ENCODE peak calls at places on chromosomes 2 and 18, in seven cellular contexts. One of them, this sample, is unnamed.

GRCh38 chr2:23912054-23912453 is 14.9 kb downstream of the ATAD2B start:
- DNase-seq in kidney: no peak
- DNase-seq in cardiac fibroblast: peak
- DNase-seq in naive thymus-derived CD4-positive, alpha-beta T cell: no peak
- DNase-seq in esophagus squamous epithelium: no peak
- DNase-seq in transverse colon: no peak
- DNase-seq in mesendoderm: peak
- DNase-seq in this sample: no peak

GRCh38 chr2:127032601-127033000 is 74.4 kb downstream of the BIN1 start:
- DNase-seq in kidney: no peak
- DNase-seq in cardiac fibroblast: peak
- DNase-seq in transverse colon: no peak
- DNase-seq in naive thymus-derived CD4-positive, alpha-beta T cell: no peak
- DNase-seq in mesendoderm: no peak
- DNase-seq in esophagus squamous epithelium: no peak
- DNase-seq in this sample: no peak

GRCh38 chr2:154402138-154402714 is 296.3 kb upstream of the KCNJ3 start:
- DNase-seq in transverse colon: no peak
- DNase-seq in cardiac fibroblast: peak
- DNase-seq in esophagus squamous epithelium: no peak
- DNase-seq in mesendoderm: peak
- DNase-seq in kidney: no peak
- DNase-seq in naive thymus-derived CD4-positive, alpha-beta T cell: no peak
- DNase-seq in this sample: no peak

GRCh38 chr2:105454801-105455485 is 56.1 kb upstream of the FHL2 start:
- DNase-seq in kidney: peak
- DNase-seq in cardiac fibroblast: peak
- DNase-seq in transverse colon: peak
- DNase-seq in esophagus squamous epithelium: no peak
- DNase-seq in naive thymus-derived CD4-positive, alpha-beta T cell: no peak
- DNase-seq in mesendoderm: peak
- DNase-seq in this sample: peak

GRCh38 chr18:3093624-3094354 is 80.8 kb upstream of the LPIN2 start:
- DNase-seq in mesendoderm: no peak
- DNase-seq in kidney: no peak
- DNase-seq in cardiac fibroblast: no peak
- DNase-seq in transverse colon: peak
- DNase-seq in esophagus squamous epithelium: no peak
- DNase-seq in naive thymus-derived CD4-positive, alpha-beta T cell: no peak
- DNase-seq in this sample: no peak

GRCh38 chr2:60554649-60555065 is 1.2 kb upstream of the BCL11A start:
- DNase-seq in cardiac fibroblast: no peak
- DNase-seq in kidney: no peak
- DNase-seq in mesendoderm: peak
- DNase-seq in transverse colon: peak
- DNase-seq in esophagus squamous epithelium: no peak
- DNase-seq in naive thymus-derived CD4-positive, alpha-beta T cell: no peak
- DNase-seq in this sample: no peak

GRCh38 chr2:222912117-222912516 is 51.3 kb downstream of the ACSL3 start:
- DNase-seq in naive thymus-derived CD4-positive, alpha-beta T cell: no peak
- DNase-seq in transverse colon: no peak
- DNase-seq in mesendoderm: peak
- DNase-seq in cardiac fibroblast: peak
- DNase-seq in kidney: no peak
- DNase-seq in esophagus squamous epithelium: no peak
- DNase-seq in this sample: no peak

GRCh38 chr2:157267476-157267875 is 10.0 kb downstream of the GALNT5 start:
- DNase-seq in kidney: no peak
- DNase-seq in mesendoderm: no peak
- DNase-seq in esophagus squamous epithelium: no peak
- DNase-seq in transverse colon: no peak
- DNase-seq in cardiac fibroblast: no peak
- DNase-seq in naive thymus-derived CD4-positive, alpha-beta T cell: no peak
- DNase-seq in this sample: no peak

GRCh38 chr18:7789853-7790552 is 222.9 kb downstream of the PTPRM start:
- DNase-seq in cardiac fibroblast: peak
- DNase-seq in esophagus squamous epithelium: no peak
- DNase-seq in transverse colon: no peak
- DNase-seq in mesendoderm: peak
- DNase-seq in kidney: no peak
- DNase-seq in naive thymus-derived CD4-positive, alpha-beta T cell: no peak
- DNase-seq in this sample: no peak

GRCh38 chr18:3652380-3653262 is 202.6 kb downstream of the TGIF1 start:
- DNase-seq in transverse colon: peak
- DNase-seq in cardiac fibroblast: peak
- DNase-seq in kidney: no peak
- DNase-seq in esophagus squamous epithelium: no peak
- DNase-seq in naive thymus-derived CD4-positive, alpha-beta T cell: peak
- DNase-seq in mesendoderm: peak
- DNase-seq in this sample: no peak

GRCh38 chr18:56148373-56148772 is 490.0 kb downstream of the TXNL1 start:
- DNase-seq in esophagus squamous epithelium: no peak
- DNase-seq in kidney: no peak
- DNase-seq in cardiac fibroblast: peak
- DNase-seq in mesendoderm: peak
- DNase-seq in naive thymus-derived CD4-positive, alpha-beta T cell: no peak
- DNase-seq in transverse colon: no peak
- DNase-seq in this sample: no peak

GRCh38 chr2:2302359-2302758 is 28.7 kb downstream of the MYT1L start:
- DNase-seq in esophagus squamous epithelium: no peak
- DNase-seq in kidney: no peak
- DNase-seq in naive thymus-derived CD4-positive, alpha-beta T cell: no peak
- DNase-seq in transverse colon: no peak
- DNase-seq in mesendoderm: no peak
- DNase-seq in cardiac fibroblast: no peak
- DNase-seq in this sample: no peak

GRCh38 chr2:143397886-143398614 is 268.8 kb downstream of the ARHGAP15 start:
- DNase-seq in transverse colon: no peak
- DNase-seq in mesendoderm: no peak
- DNase-seq in kidney: no peak
- DNase-seq in cardiac fibroblast: peak
- DNase-seq in naive thymus-derived CD4-positive, alpha-beta T cell: no peak
- DNase-seq in esophagus squamous epithelium: no peak
- DNase-seq in this sample: no peak

GRCh38 chr18:35732652-35733051 is 151.1 kb downstream of the GALNT1 start:
- DNase-seq in mesendoderm: no peak
- DNase-seq in transverse colon: no peak
- DNase-seq in esophagus squamous epithelium: no peak
- DNase-seq in kidney: no peak
- DNase-seq in naive thymus-derived CD4-positive, alpha-beta T cell: no peak
- DNase-seq in cardiac fibroblast: peak
- DNase-seq in this sample: no peak

GRCh38 chr2:240226672-240227537 is 86.4 kb upstream of the OTOS start:
- DNase-seq in esophagus squamous epithelium: no peak
- DNase-seq in cardiac fibroblast: no peak
- DNase-seq in kidney: peak
- DNase-seq in naive thymus-derived CD4-positive, alpha-beta T cell: peak
- DNase-seq in transverse colon: no peak
- DNase-seq in mesendoderm: no peak
- DNase-seq in this sample: peak

GRCh38 chr2:112482309-112483046 is 522 bp downstream of the TTL start:
- DNase-seq in transverse colon: peak
- DNase-seq in kidney: peak
- DNase-seq in cardiac fibroblast: peak
- DNase-seq in mesendoderm: peak
- DNase-seq in naive thymus-derived CD4-positive, alpha-beta T cell: peak
- DNase-seq in esophagus squamous epithelium: no peak
- DNase-seq in this sample: peak

GRCh38 chr2:29705636-29706035 is 215.8 kb downstream of the ALK start:
- DNase-seq in naive thymus-derived CD4-positive, alpha-beta T cell: no peak
- DNase-seq in mesendoderm: no peak
- DNase-seq in esophagus squamous epithelium: no peak
- DNase-seq in cardiac fibroblast: no peak
- DNase-seq in kidney: no peak
- DNase-seq in transverse colon: no peak
- DNase-seq in this sample: no peak

GRCh38 chr18:31592520-31593157 is 962 bp downstream of the TTR start:
- DNase-seq in transverse colon: no peak
- DNase-seq in esophagus squamous epithelium: no peak
- DNase-seq in naive thymus-derived CD4-positive, alpha-beta T cell: no peak
- DNase-seq in kidney: no peak
- DNase-seq in mesendoderm: no peak
- DNase-seq in cardiac fibroblast: no peak
- DNase-seq in this sample: no peak

GRCh38 chr2:238326801-238327365 is 6.6 kb downstream of the TRAF3IP1 start:
- DNase-seq in naive thymus-derived CD4-positive, alpha-beta T cell: no peak
- DNase-seq in transverse colon: no peak
- DNase-seq in esophagus squamous epithelium: no peak
- DNase-seq in kidney: no peak
- DNase-seq in mesendoderm: no peak
- DNase-seq in cardiac fibroblast: no peak
- DNase-seq in this sample: no peak

GRCh38 chr2:27736031-27736889 is 35.3 kb upstream of the MRPL33 start:
- DNase-seq in esophagus squamous epithelium: no peak
- DNase-seq in cardiac fibroblast: no peak
- DNase-seq in mesendoderm: no peak
- DNase-seq in kidney: no peak
- DNase-seq in naive thymus-derived CD4-positive, alpha-beta T cell: no peak
- DNase-seq in transverse colon: no peak
- DNase-seq in this sample: no peak
- H3K4me3 ChIP-seq in esophagus squamous epithelium: peak
- H3K4me3 ChIP-seq in cardiac fibroblast: no peak
- H3K4me3 ChIP-seq in mesendoderm: no peak
- H3K4me3 ChIP-seq in kidney: peak
- H3K4me3 ChIP-seq in naive thymus-derived CD4-positive, alpha-beta T cell: peak
- H3K4me3 ChIP-seq in transverse colon: no peak
- H3K4me3 ChIP-seq in this sample: peak

DNA sequence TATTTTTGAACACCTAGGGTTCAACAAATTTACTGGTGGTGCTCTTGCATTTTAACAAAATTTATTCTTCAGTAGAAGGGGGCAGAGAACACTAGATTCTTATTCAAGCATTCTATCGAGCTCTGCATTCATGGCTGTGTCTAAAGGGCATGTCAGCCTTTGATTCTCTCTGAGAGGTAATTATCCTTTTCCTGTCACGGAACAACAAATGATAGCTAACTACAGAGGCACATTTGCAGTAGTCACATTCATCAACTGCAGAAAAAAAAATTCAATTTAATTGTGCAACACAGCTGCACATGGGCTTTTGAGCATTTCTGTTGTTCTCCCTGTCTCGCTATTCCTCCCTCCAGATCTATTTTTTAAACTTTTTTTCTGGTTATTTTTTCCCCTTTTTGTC is 13.0 kb upstream of the DLX1 start:
- DNase-seq in naive thymus-derived CD4-positive, alpha-beta T cell: no peak
- DNase-seq in cardiac fibroblast: no peak
- DNase-seq in esophagus squamous epithelium: no peak
- DNase-seq in kidney: no peak
- DNase-seq in transverse colon: no peak
- DNase-seq in mesendoderm: no peak
- DNase-seq in this sample: no peak
- H3K4me3 ChIP-seq in naive thymus-derived CD4-positive, alpha-beta T cell: no peak
- H3K4me3 ChIP-seq in cardiac fibroblast: no peak
- H3K4me3 ChIP-seq in esophagus squamous epithelium: no peak
- H3K4me3 ChIP-seq in kidney: no peak
- H3K4me3 ChIP-seq in transverse colon: no peak
- H3K4me3 ChIP-seq in mesendoderm: no peak
- H3K4me3 ChIP-seq in this sample: no peak

DNA sequence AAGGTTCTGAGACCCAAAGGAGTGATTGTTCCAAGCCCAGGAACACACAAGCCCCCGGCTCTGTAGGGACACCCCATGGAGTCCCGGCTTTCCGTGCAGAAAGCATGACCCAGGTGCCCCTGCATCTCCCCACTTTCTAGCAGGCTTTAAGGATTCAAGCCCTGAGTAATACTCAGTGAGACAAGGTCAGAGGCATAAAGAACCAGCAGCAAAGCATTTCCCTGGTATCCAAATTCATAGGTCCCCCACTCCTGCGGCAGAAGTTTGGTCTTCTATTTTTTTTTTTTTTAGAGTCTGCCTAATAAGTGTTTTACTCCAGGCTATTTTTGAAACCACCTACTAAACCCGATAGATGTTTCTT is 16.3 kb downstream of the TSHZ1 start:
- DNase-seq in cardiac fibroblast: no peak
- DNase-seq in kidney: no peak
- DNase-seq in naive thymus-derived CD4-positive, alpha-beta T cell: no peak
- DNase-seq in mesendoderm: no peak
- DNase-seq in transverse colon: no peak
- DNase-seq in esophagus squamous epithelium: no peak
- DNase-seq in this sample: no peak
- H3K4me3 ChIP-seq in cardiac fibroblast: peak
- H3K4me3 ChIP-seq in kidney: peak
- H3K4me3 ChIP-seq in naive thymus-derived CD4-positive, alpha-beta T cell: no peak
- H3K4me3 ChIP-seq in mesendoderm: no peak
- H3K4me3 ChIP-seq in transverse colon: no peak
- H3K4me3 ChIP-seq in esophagus squamous epithelium: peak
- H3K4me3 ChIP-seq in this sample: peak

DNA sequence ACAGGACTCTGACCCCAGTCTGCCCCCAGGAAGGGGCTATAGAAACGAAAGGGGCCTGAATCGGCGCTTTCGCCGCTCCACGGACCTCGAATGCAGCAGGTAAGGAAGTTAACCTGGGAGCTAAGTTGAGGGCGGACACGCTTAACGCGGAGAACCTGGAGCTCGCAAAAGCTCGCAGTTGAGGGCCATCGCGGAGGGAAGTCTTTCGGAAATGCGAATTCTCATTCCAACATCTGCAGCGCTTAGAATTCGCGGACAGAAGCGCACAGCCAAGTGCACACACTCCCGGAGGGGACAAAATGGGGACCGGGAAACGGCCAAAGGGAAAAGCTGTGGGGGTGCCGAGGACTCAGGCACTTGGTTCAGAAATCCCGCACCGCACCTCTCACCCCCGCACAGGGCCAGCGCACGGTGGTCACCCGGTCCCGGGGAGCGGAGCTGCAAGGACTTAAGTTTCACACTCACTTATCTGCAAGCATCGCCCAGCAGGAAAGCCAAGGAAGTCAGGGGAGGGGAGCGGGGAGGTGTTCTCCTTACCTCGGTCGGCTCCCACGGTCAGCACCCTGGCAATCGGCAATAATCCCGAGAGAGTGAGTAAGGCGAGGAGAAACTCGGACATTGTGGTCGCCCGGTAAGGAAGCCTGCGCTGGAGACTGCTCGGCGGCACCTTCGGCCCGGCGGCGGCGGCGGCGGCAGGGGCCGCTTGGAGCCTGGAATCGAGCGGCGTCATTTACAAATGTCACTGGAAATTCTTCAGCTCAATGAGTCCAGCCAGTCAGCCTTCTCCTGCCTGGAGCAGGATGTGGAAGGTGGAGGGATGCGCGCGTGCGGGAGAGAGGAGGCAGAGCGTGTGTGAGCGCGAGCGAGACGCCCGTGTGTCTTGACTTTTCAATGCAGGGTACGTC is 453 bp downstream of the LRP1B start:
- DNase-seq in cardiac fibroblast: peak
- DNase-seq in naive thymus-derived CD4-positive, alpha-beta T cell: no peak
- DNase-seq in esophagus squamous epithelium: no peak
- DNase-seq in transverse colon: peak
- DNase-seq in kidney: peak
- DNase-seq in mesendoderm: peak
- DNase-seq in this sample: peak
- H3K4me3 ChIP-seq in cardiac fibroblast: peak
- H3K4me3 ChIP-seq in naive thymus-derived CD4-positive, alpha-beta T cell: no peak
- H3K4me3 ChIP-seq in esophagus squamous epithelium: peak
- H3K4me3 ChIP-seq in transverse colon: peak
- H3K4me3 ChIP-seq in kidney: peak
- H3K4me3 ChIP-seq in mesendoderm: peak
- H3K4me3 ChIP-seq in this sample: peak

DNA sequence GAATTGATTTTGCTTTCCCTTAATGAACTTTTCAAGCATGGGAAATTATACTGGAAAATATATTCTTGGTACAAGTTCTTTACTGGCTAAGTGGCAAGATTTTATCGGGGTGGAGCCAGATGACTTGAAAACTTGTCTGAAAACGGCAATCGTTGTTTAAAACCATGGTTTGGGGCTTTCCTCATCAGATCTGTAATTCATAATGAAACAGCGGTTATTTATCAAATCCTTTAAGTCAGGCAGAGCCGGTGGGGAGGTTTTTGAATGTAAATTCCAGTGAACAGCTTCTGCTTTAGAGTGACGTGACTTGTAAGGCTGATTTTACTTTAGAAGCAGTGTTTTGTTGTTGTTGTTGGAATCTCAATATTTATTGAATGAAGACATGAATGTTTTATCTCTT is 2.6 kb downstream of the SEC11C start:
- DNase-seq in kidney: no peak
- DNase-seq in mesendoderm: no peak
- DNase-seq in transverse colon: no peak
- DNase-seq in naive thymus-derived CD4-positive, alpha-beta T cell: no peak
- DNase-seq in cardiac fibroblast: no peak
- DNase-seq in esophagus squamous epithelium: no peak
- DNase-seq in this sample: no peak
- H3K4me3 ChIP-seq in kidney: no peak
- H3K4me3 ChIP-seq in mesendoderm: no peak
- H3K4me3 ChIP-seq in transverse colon: no peak
- H3K4me3 ChIP-seq in naive thymus-derived CD4-positive, alpha-beta T cell: no peak
- H3K4me3 ChIP-seq in cardiac fibroblast: no peak
- H3K4me3 ChIP-seq in esophagus squamous epithelium: no peak
- H3K4me3 ChIP-seq in this sample: no peak

This sample was measured in lower lobe of right lung.